ENCODE peak calls at places on chromosomes 13 and 19, in nine cellular contexts. Q is GM12865; E is GM04503; K is fibroblast of the conjunctiva; B is stimulated activated CD4-positive, alpha-beta T cell treated with anti-CD3 and anti-CD28 coated beads, Interleukin-2, amount 100 ng/mL, for 48 hours; W is HFFc6; A is hypothalamus; R is HEK293T; J is GF-D8. F is an unnamed sample.

GRCh38 chr13:108297114-108297513 is 27.6 kb downstream of the TNFSF13B start:
- DNase-seq in W (no peak), K (no peak), R (no peak), Q (no peak), A (no peak), B (no peak), E (no peak), J (no peak), F (no peak)

GRCh38 chr13:85864963-85865530 is 65.8 kb upstream of the SLITRK6 start:
- DNase-seq in R (peak; percentile 58), A (no peak), Q (peak; percentile 2), J (no peak), B (no peak), K (no peak), E (no peak), W (peak; percentile 11), F (no peak)

GRCh38 chr13:27354379-27354778 is 70.0 kb upstream of the GTF3A start:
- DNase-seq in K (no peak), W (peak; percentile 56), B (no peak), E (no peak), A (no peak), J (no peak), Q (no peak), R (no peak), F (peak; percentile 44)

GRCh38 chr13:110493613-110494012 is 67.9 kb downstream of the RAB20 start:
- DNase-seq in K (no peak), B (no peak), Q (no peak), W (no peak), E (no peak), A (no peak), R (no peak), J (no peak), F (no peak)

GRCh38 chr19:39297931-39298634 is 1.9 kb downstream of the IFNL1 start:
- DNase-seq in Q (no peak), R (no peak), E (no peak), W (no peak), A (no peak), B (peak; percentile 20), K (no peak), J (no peak), F (no peak)

GRCh38 chr13:108257238-108257637 is 12.3 kb upstream of the TNFSF13B start:
- DNase-seq in Q (no peak), K (no peak), J (no peak), E (no peak), B (no peak), R (no peak), W (no peak), A (no peak), F (no peak)

GRCh38 chr13:71477735-71478134 is 389.3 kb downstream of the DACH1 start:
- DNase-seq in W (no peak), Q (peak; percentile 1), E (no peak), A (no peak), J (no peak), B (no peak), R (no peak), K (no peak), F (no peak)

GRCh38 chr13:46641274-46642081 is 88.5 kb downstream of the LRCH1 start:
- DNase-seq in W (no peak), J (no peak), Q (peak; percentile 41), B (no peak), E (no peak), A (no peak), R (no peak), K (no peak), F (peak; percentile 50)

GRCh38 chr13:36848228-36848982 is 29.4 kb downstream of the RFXAP start:
- DNase-seq in R (no peak), E (no peak), J (no peak), K (no peak), Q (peak; percentile 52), B (no peak), A (no peak), W (no peak), F (no peak)

F was measured in AG08395.